ENCODE peak calls at places on chromosome 13, in five cellular contexts. H, N, D, Z and A are unnamed samples.

GRCh38 chr13:99506632-99507031 is 5.4 kb downstream of the TM9SF2 start:
- DNase-seq in H (no peak), N (no peak), D (no peak), Z (no peak), A (no peak)

GRCh38 chr13:51912511-51913225 is 50.9 kb downstream of the CCDC70 start:
- DNase-seq in H (no peak), N (no peak), D (no peak), Z (no peak), A (no peak)

GRCh38 chr13:113623491-113624234 is 34.3 kb downstream of the ATP4B start:
- DNase-seq in H (no peak), N (no peak), D (no peak), Z (no peak), A (no peak)

GRCh38 chr13:51202477-51203046 is 19.6 kb upstream of the FAM124A start:
- DNase-seq in H (no peak), N (no peak), D (no peak), Z (no peak), A (no peak)

GRCh38 chr13:93559718-93560117 is 333.1 kb downstream of the GPC6 start:
- DNase-seq in H (no peak), N (no peak), D (no peak), Z (no peak), A (no peak)

GRCh38 chr13:107025991-107026390 is 458.1 kb upstream of the ARGLU1 start:
- DNase-seq in H (no peak), N (no peak), D (no peak), Z (no peak), A (no peak)

GRCh38 chr13:42039946-42040729 is 8.3 kb upstream of the DGKH start:
- DNase-seq in H (peak; percentile 35), N (no peak), D (peak; percentile 99), Z (peak; percentile 85), A (no peak)

GRCh38 chr13:29936051-29936813 is 85.8 kb upstream of the UBL3 start:
- DNase-seq in H (no peak), N (no peak), D (no peak), Z (no peak), A (no peak)

GRCh38 chr13:105474983-105475382 is 1060.5 kb downstream of the EFNB2 start:
- DNase-seq in H (no peak), N (no peak), D (peak; percentile 30), Z (no peak), A (peak; percentile 5)

GRCh38 chr13:112131740-112132113 is 64.8 kb downstream of the SOX1 start:
- DNase-seq in H (no peak), N (no peak), D (no peak), Z (no peak), A (no peak)

GRCh38 chr13:31310356-31310755 is 110.6 kb downstream of the B3GLCT start:
- DNase-seq in H (no peak), N (no peak), D (no peak), Z (no peak), A (no peak)

GRCh38 chr13:31314961-31315360 is 115.2 kb downstream of the B3GLCT start:
- DNase-seq in H (no peak), N (no peak), D (no peak), Z (no peak), A (no peak)

GRCh38 chr13:31310781-31311180 is 111.0 kb downstream of the B3GLCT start:
- DNase-seq in H (no peak), N (no peak), D (no peak), Z (no peak), A (no peak)
- TF ChIP-seq YY1 in H (no peak), N (no peak), D (no peak), Z (no peak), A (no peak)

GRCh38 chr13:24083722-24084421 is 76.6 kb upstream of the SPATA13 start:
- DNase-seq in H (no peak), N (no peak), D (peak; percentile 24), Z (no peak), A (no peak)
- H3K4me3 ChIP-seq in H (no peak overlapping the region), N (no peak overlapping the region), D (no peak overlapping the region), Z (no peak overlapping the region), A (no peak overlapping the region)

DNA sequence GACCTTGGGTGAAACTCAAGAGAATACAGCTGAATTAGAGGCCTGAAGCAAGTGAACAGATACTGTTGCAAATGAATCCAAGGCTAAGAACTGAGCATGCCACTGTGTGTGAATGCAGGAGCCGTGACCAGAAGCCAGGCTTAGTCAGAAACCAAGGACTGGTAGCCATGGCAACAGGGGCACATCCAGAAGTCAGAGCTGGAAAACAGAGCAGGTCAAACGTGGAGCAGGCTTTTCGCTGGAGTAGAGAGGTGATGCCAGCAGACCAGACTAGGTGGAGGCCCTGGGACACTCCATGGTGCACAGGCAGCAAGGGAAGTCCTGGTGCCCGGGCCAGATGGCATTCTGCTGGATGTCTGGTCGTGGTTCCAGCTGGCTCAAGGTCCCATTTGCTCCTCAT is 564.1 kb downstream of the PCDH9 start:
- DNase-seq in H (no peak), N (no peak), D (peak; percentile 46), Z (no peak), A (peak; percentile 3)
- TF ChIP-seq YY1 in H (no peak), N (no peak), D (no peak), Z (no peak), A (no peak)

DNA sequence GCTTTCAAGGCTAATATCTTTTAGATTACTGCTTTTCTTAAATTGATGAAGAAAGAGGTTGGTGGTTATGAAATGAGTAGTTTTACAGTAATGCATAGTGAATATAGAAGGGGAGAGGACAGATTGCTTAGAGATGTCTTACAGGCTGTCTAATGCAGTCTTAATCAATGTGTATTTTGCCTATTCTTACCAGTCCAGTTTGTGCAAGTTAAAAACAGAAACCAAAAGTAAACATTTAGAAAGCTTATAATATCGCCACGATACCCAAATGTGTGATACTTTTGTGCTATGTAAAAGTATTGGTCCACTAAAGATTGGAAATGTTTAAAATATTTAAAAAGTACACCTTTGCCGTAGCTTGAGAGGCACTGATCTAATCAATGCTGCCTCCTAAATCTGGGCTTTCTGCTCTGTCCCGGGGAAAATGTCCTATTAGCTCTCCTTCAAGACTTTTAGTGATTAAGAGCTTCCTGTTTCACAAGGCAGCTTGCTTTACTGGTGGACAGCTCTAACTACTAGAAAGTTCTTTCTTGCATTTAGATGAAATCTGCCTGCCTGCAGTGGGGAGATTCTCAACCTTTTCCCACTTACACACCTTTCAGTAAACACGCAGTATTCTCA is 64.7 kb downstream of the DNAJC15 start:
- DNase-seq in H (no peak), N (no peak), D (no peak), Z (no peak), A (no peak)
- H3K4me3 ChIP-seq in H (no peak overlapping the region), N (no peak overlapping the region), D (no peak overlapping the region), Z (no peak overlapping the region), A (no peak overlapping the region)

GRCh38 chr13:98429977-98430785 is 146.7 kb downstream of the STK24 start:
- DNase-seq in H (no peak), N (no peak), D (no peak), Z (no peak), A (no peak)
- TF ChIP-seq YY1 in H (no peak), N (no peak), D (no peak), Z (no peak), A (no peak)

GRCh38 chr13:45255253-45255987 is 54.6 kb upstream of the KCTD4 start:
- DNase-seq in H (no peak), N (peak; percentile 52), D (no peak), Z (no peak), A (no peak)

GRCh38 chr13:45258339-45258685 is 57.5 kb upstream of the KCTD4 start:
- DNase-seq in H (no peak), N (peak; percentile 10), D (no peak), Z (no peak), A (no peak)

GRCh38 chr13:45256254-45256653 is 55.4 kb upstream of the KCTD4 start:
- DNase-seq in H (no peak), N (no peak), D (no peak), Z (no peak), A (no peak)

GRCh38 chr13:45257638-45258338 is 56.9 kb upstream of the KCTD4 start:
- DNase-seq in H (no peak), N (no peak), D (no peak), Z (no peak), A (no peak)
- H3K4me3 ChIP-seq in H (no peak overlapping the region), N (no peak overlapping the region), D (no peak overlapping the region), Z (no peak overlapping the region), A (no peak overlapping the region)

GRCh38 chr13:85377783-85378182 is 421.4 kb downstream of the SLITRK6 start:
- DNase-seq in H (no peak), N (no peak), D (no peak), Z (no peak), A (no peak)
- TF ChIP-seq YY1 in H (no peak), N (no peak), D (no peak), Z (no peak), A (no peak)